ENCODE peak calls at places on chromosomes 7 and 10, in four cellular contexts. Q is right cardiac atrium, H is GM23338, J is heart right ventricle. U is an unnamed sample. For H3K4me1, the result is how much of the 10 kb centered on the place peaks cover.

GRCh38 chr10:77865585-77866324 is 60.8 kb downstream of the DLG5 start:
- DNase-seq in Q (no peak), H (peak), J (no peak), U (peak)

GRCh38 chr7:157978766-157979165 is 608.9 kb downstream of the PTPRN2 start:
- DNase-seq in Q (no peak), H (no peak), J (no peak), U (no peak)

GRCh38 chr10:71512794-71513379 is 116.2 kb downstream of the CDH23 start:
- DNase-seq in Q (no peak), H (no peak), J (no peak), U (peak)

GRCh38 chr7:116122972-116123595 is 87.3 kb upstream of the TES start:
- DNase-seq in Q (no peak), H (peak), J (no peak), U (no peak)

GRCh38 chr10:103659674-103660363 is 166.3 kb downstream of the NEURL1 start:
- DNase-seq in Q (peak), H (peak), J (peak), U (peak)

GRCh38 chr7:132245539-132245938 is 330.7 kb downstream of the PLXNA4 start:
- DNase-seq in Q (no peak), H (no peak), J (no peak), U (no peak)

GRCh38 chr10:46002916-46003693 is 27.3 kb downstream of the NCOA4 start:
- DNase-seq in Q (no peak), H (no peak), J (no peak), U (no peak)

GRCh38 chr10:109587366-109587765 is 335.9 kb downstream of the XPNPEP1 start:
- DNase-seq in Q (no peak), H (no peak), J (no peak), U (no peak)

GRCh38 chr10:3580565-3580964 is 204.4 kb downstream of the KLF6 start:
- DNase-seq in Q (no peak), H (no peak), J (no peak), U (no peak)

GRCh38 chr10:102501201-102502028 is 1.1 kb downstream of the ACTR1A start:
- DNase-seq in Q (no peak), H (peak), J (no peak), U (no peak)

GRCh38 chr10:133359554-133359971 is 1.7 kb upstream of the FUOM start:
- DNase-seq in Q (no peak), H (no peak), J (no peak), U (no peak)

GRCh38 chr7:130942211-130942964 is 208.4 kb upstream of the KLF14 start:
- DNase-seq in Q (no peak), H (no peak), J (no peak), U (no peak)

GRCh38 chr7:43385856-43386255 is 197.1 kb upstream of the STK17A start:
- DNase-seq in Q (no peak), H (no peak), J (no peak), U (no peak)

GRCh38 chr10:59678884-59679301 is 30.8 kb downstream of the SLC16A9 start:
- DNase-seq in Q (no peak), H (no peak), J (no peak), U (no peak)

GRCh38 chr10:90319188-90319914 is 538.5 kb downstream of the HTR7 start:
- DNase-seq in Q (no peak), H (peak), J (no peak), U (no peak)

GRCh38 chr10:64215088-64215487 is 693.9 kb downstream of the REEP3 start:
- DNase-seq in Q (no peak), H (no peak), J (no peak), U (no peak)

GRCh38 chr10:44851413-44851812 is 59.7 kb upstream of the TMEM72 start:
- DNase-seq in Q (no peak), H (no peak), J (no peak), U (no peak)

GRCh38 chr7:99395616-99396327 is 12.6 kb downstream of the PDAP1 start:
- DNase-seq in Q (peak), H (peak), J (no peak), U (no peak)

GRCh38 chr7:50558380-50559051 is 6.7 kb downstream of the DDC start:
- DNase-seq in Q (no peak), H (no peak), J (no peak), U (no peak)

GRCh38 chr10:122992031-122992585 is 11.9 kb downstream of the PSTK start:
- DNase-seq in Q (no peak), H (no peak), J (no peak), U (no peak)

GRCh38 chr10:131514454-131514853 is 202.9 kb upstream of the TCERG1L start:
- DNase-seq in Q (no peak), H (no peak), J (no peak), U (no peak)

GRCh38 chr7:150784954-150785353 is 15.2 kb downstream of the TMEM176B start:
- DNase-seq in Q (no peak), H (no peak), J (no peak), U (no peak)

GRCh38 chr10:132144086-132144485 is 42.7 kb upstream of the DPYSL4 start:
- DNase-seq in Q (no peak), H (no peak), J (no peak), U (no peak)

GRCh38 chr10:46048152-46048551 is 2.1 kb upstream of the MSMB start:
- DNase-seq in Q (no peak), H (peak), J (no peak), U (no peak)

GRCh38 chr10:97498841-97499560 is at the start of gene UBTD1:
- DNase-seq in Q (no peak), H (peak), J (peak), U (peak)

GRCh38 chr7:155453296-155454182 is 4.4 kb upstream of the EN2 start:
- DNase-seq in Q (no peak), H (peak), J (no peak), U (no peak)
- H3K4me1 ChIP-seq in Q (under half), H (half or more), J (half or more), U (under half)

DNA sequence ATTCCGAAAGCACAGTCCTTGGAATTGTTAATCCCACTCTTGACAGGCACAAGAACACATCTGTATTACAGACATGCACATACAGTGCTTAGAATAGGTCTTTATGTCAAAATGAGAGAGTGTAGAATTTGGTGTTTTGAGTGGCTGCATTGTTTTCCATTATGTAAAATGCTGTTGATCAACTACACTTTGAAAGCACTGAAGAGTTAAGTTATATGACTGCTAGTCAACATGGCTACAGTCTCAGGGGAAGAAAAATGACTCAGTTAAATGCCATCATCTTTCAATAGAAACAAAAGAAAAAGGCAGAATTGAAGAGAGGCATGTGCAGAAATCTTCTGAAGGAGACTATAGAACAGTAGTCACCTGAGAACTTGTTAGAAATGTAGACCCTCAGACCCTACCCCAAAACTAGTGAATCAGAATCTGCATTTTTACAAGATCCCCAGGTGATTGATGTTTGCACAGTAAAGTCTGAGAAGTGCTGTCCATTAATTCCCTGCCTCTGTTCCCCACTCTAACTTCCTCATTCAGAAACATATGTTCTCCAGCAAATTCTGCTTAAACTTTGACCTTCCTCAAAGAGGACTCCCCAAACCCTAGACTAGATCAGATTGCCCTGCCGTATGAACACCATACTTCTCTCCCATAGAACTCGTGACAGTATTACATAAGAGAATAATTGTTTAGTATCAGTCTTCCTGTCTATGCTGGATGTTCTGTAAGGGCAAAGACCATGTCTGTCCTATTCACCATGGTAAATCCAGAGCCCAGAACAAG is 15.9 kb downstream of the SND1 start:
- DNase-seq in Q (no peak), H (no peak), J (no peak), U (no peak)
- H3K4me3 ChIP-seq in Q (no peak), H (no peak), J (no peak), U (no peak)

GRCh38 chr10:51724038-51724437 is 24.6 kb upstream of the CSTF2T start:
- DNase-seq in Q (no peak), H (no peak), J (no peak), U (no peak)
- H3K4me1 ChIP-seq in Q (under half), H (under half), J (under half), U (under half)

DNA sequence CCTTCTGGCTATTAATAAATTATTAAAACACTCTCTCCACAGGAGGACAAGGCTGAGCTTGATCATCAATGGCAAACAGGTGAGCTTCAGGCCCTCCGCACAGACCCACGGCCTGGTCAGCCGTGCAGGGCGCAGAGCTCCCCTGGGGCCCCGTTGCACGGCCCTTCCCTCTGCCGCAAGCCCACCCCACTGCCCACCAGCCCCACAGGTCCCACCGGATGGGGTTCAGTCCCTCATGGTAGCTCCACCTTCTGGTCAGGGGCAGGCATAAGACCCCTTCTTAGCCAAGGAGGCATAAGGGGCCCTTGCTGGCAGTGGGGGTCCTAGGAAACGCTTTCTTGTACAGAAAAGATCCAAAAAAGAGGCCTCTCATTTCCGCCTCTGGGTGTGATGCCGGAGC is 84.6 kb downstream of the MAD1L1 start:
- DNase-seq in Q (peak), H (peak), J (no peak), U (no peak)
- H3K4me3 ChIP-seq in Q (no peak), H (no peak), J (no peak), U (no peak)

GRCh38 chr7:138468244-138469123 is 8.4 kb downstream of the TRIM24 start:
- DNase-seq in Q (peak), H (no peak), J (no peak), U (no peak)
- H3K4me1 ChIP-seq in Q (under half), H (under half), J (half or more), U (under half)

GRCh38 chr7:47452715-47453092 is 129.2 kb downstream of the TNS3 start:
- DNase-seq in Q (no peak), H (no peak), J (no peak), U (no peak)

GRCh38 chr7:47451851-47452205 is 130.1 kb downstream of the TNS3 start:
- DNase-seq in Q (no peak), H (no peak), J (no peak), U (no peak)

GRCh38 chr7:47452295-47452694 is 129.6 kb downstream of the TNS3 start:
- DNase-seq in Q (no peak), H (no peak), J (no peak), U (no peak)

GRCh38 chr7:47454066-47454950 is 127.6 kb downstream of the TNS3 start:
- DNase-seq in Q (no peak), H (no peak), J (no peak), U (no peak)

GRCh38 chr7:47453093-47454056 is 128.5 kb downstream of the TNS3 start:
- DNase-seq in Q (no peak), H (no peak), J (peak), U (peak)
- H3K4me3 ChIP-seq in Q (no peak), H (no peak), J (peak), U (peak)

GRCh38 chr7:5303061-5303460 is 20.3 kb downstream of the SLC29A4 start:
- DNase-seq in Q (no peak), H (no peak), J (no peak), U (no peak)
- H3K4me1 ChIP-seq in Q (under half), H (under half), J (under half), U (under half)

U was measured in breast epithelium.